ENCODE peak calls at places on chromosome 13, in four cellular contexts. D, T, U and F are unnamed samples.

GRCh38 chr13:102310691-102311432 is 91.0 kb downstream of the FGF14 start:
- DNase-seq in U (no peak), T (no peak), D (no peak), F (no peak)

GRCh38 chr13:102033316-102033715 is 368.5 kb downstream of the FGF14 start:
- DNase-seq in U (no peak), T (no peak), D (no peak), F (no peak)

GRCh38 chr13:85864963-85865530 is 65.8 kb upstream of the SLITRK6 start:
- DNase-seq in T (no peak), U (no peak), D (no peak), F (no peak)

GRCh38 chr13:39875111-39875510 is 219.6 kb downstream of the COG6 start:
- DNase-seq in U (no peak), D (no peak), T (no peak), F (no peak)

GRCh38 chr13:47306991-47307390 is 410.1 kb upstream of the HTR2A start:
- DNase-seq in U (no peak), T (no peak), D (no peak), F (no peak)

GRCh38 chr13:76229281-76229680 is 593.2 kb downstream of the LMO7 start:
- DNase-seq in D (no peak), U (no peak), T (no peak), F (no peak)

GRCh38 chr13:69681722-69682121 is 425.9 kb upstream of the ATXN8OS start:
- DNase-seq in U (no peak), T (no peak), D (no peak), F (no peak)

GRCh38 chr13:96771501-96772367 is 222.5 kb downstream of the OXGR1 start:
- DNase-seq in D (no peak), T (no peak), U (no peak), F (no peak)

GRCh38 chr13:51674276-51674675 is 90.0 kb downstream of the WDFY2 start:
- DNase-seq in D (no peak), U (no peak), T (no peak), F (no peak)

GRCh38 chr13:40790232-40790631 is 821 bp downstream of the SLC25A15 start:
- DNase-seq in U (no peak), D (no peak), T (no peak), F (no peak)

GRCh38 chr13:75136151-75136550 is 345.8 kb downstream of the TBC1D4 start:
- DNase-seq in U (no peak), T (no peak), D (no peak), F (no peak)

GRCh38 chr13:101757446-101758039 is 305.1 kb downstream of the ITGBL1 start:
- DNase-seq in T (no peak), D (no peak), U (no peak), F (peak)

GRCh38 chr13:84130739-84131138 is 248.5 kb upstream of the SLITRK1 start:
- DNase-seq in D (no peak), U (no peak), T (no peak), F (no peak)

GRCh38 chr13:105327727-105328126 is 1207.7 kb downstream of the EFNB2 start:
- DNase-seq in U (no peak), D (no peak), T (no peak), F (no peak)

GRCh38 chr13:25018729-25019115 is 77.2 kb upstream of the PABPC3 start:
- DNase-seq in T (no peak), D (no peak), U (no peak), F (no peak)

GRCh38 chr13:76014618-76015315 is 378.6 kb downstream of the LMO7 start:
- DNase-seq in U (no peak), D (no peak), T (no peak), F (no peak)

GRCh38 chr13:69291292-69291906 is 816.2 kb upstream of the ATXN8OS start:
- DNase-seq in D (no peak), U (no peak), T (no peak), F (no peak)

GRCh38 chr13:46341112-46341711 is 45.8 kb downstream of the RUBCNL start:
- DNase-seq in T (peak), U (no peak), D (peak), F (no peak)

GRCh38 chr13:89205856-89206255 is 1534.7 kb downstream of the SLITRK5 start:
- DNase-seq in U (no peak), T (no peak), D (no peak), F (no peak)

GRCh38 chr13:106755542-106755941 is 187.6 kb upstream of the ARGLU1 start:
- DNase-seq in D (no peak), U (no peak), T (no peak), F (no peak)

GRCh38 chr13:76293751-76294150 is 592.5 kb downstream of the KCTD12 start:
- DNase-seq in D (no peak), U (no peak), T (no peak), F (no peak)

GRCh38 chr13:79258489-79258888 is 147.6 kb downstream of the RBM26 start:
- DNase-seq in T (peak), D (no peak), U (no peak), F (no peak)
- TF ChIP-seq SPI1 in T (peak), D (peak), U (no peak), F (peak)

DNA sequence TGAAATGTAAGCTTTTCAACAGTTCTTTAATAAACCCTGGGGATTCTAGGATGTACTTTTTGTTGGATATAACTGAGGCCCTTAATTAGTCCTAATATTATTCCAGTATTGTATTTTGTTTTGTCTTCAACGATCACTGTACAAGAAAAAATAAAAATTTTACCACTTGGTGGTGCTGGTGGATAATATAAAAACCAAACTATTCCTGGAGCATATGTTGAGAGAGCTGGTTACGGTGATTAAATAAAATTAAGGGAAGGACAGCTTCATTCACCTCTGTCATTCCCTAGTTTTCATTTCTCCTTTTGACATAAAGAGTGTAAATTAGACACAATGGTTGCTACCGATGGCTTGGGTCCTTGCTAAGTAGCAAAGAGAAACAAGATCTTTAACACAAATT is 598.6 kb upstream of the PCDH20 start:
- DNase-seq in T (no peak), U (no peak), D (no peak), F (no peak)
- TF ChIP-seq SPI1 in T (no peak), U (no peak), D (no peak), F (no peak)

DNA sequence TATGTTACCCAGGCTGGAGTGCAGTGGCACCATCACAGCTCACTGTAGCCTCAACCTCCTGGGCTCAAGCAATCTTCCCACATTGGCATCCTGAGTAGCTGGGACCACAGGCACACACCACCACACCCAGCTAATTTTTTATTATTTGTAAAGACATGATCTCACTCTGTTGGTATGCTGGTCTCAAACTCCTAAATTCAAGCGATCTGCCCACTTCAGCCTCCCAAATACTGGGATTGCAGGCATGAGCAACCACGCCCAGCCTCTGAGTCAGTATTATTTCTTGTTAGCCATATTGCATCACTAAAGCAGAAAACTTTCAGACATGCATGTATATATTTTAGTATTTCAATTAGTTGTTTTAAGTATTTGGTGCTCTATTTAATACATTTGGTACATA is 376.4 kb downstream of the GPC6 start:
- DNase-seq in D (no peak), U (no peak), T (no peak), F (no peak)
- TF ChIP-seq SPI1 in D (no peak), U (no peak), T (no peak), F (no peak)

GRCh38 chr13:112200200-112200599 is 133.3 kb downstream of the SOX1 start:
- DNase-seq in D (no peak), U (no peak), T (no peak), F (no peak)
- TF ChIP-seq SPI1 in D (no peak), U (no peak), T (no peak), F (no peak)

GRCh38 chr13:73913043-73913740 is 221.0 kb downstream of the KLF12 start:
- DNase-seq in U (no peak), T (no peak), D (no peak), F (no peak)
- TF ChIP-seq SPI1 in U (no peak), T (no peak), D (no peak), F (no peak)

GRCh38 chr13:30577381-30577780 is 40.3 kb upstream of the USPL1 start:
- DNase-seq in U (peak), T (no peak), D (peak), F (no peak)
- TF ChIP-seq SPI1 in U (no peak), T (no peak), D (no peak), F (no peak)

DNA sequence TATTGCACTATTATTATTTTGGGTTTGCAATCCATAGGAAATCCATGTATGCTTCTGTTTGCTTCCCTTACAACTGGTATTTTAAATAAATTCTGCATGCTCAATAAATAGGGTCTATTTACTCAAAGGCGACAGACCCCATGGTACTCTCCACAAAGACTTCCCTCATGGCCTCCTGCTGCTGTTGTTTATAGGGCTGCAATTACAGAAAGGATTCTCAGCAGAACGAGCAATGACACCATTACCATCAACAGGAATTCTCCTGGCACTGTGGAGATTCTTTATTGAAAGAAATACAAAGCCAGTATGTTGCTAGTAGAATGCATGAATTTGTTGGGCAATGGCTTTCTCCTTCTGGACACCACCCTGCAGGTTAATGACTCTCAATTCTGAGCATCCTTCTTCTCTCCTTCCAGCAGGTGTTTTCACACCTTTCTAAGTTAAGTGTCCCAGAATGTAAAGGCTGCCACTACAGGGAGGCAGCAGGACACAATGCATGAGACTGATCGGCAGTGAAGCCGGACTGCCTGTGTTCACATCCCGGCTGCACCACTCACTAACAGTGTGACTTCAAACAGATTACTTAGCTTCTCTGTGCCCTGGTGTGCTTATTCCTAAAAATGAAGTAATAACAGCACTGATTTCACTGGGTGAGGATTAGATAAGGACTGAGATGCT is 360.2 kb downstream of the DNAJC15 start:
- DNase-seq in U (no peak), T (no peak), D (no peak), F (no peak)
- TF ChIP-seq SPI1 in U (no peak), T (no peak), D (no peak), F (no peak)

DNA sequence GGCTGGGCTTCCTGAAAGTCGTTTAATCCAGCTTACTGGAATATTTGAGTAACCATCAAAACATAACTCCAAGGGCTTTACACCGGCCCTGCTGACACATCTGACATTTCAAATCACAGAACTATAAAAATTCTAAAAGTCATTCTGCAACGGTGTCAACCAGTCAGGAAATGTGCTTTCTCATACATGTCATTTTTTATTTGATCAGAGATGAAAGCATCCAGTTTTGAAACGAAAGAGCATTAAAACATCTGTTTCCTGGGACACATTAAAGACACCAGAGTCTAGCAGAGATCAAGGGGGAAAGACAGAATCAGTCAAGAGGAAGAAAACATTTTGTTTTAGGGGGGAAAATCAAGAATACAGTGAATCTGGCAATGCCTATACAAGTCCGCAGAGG is 177.8 kb upstream of the IRS2 start:
- DNase-seq in U (no peak), T (no peak), D (no peak), F (no peak)
- TF ChIP-seq SPI1 in U (no peak), T (no peak), D (no peak), F (no peak)

GRCh38 chr13:71312923-71313322 is 554.1 kb downstream of the DACH1 start:
- DNase-seq in D (no peak), T (no peak), U (no peak), F (no peak)
- TF ChIP-seq SPI1 in D (no peak), T (no peak), U (no peak), F (no peak)

GRCh38 chr13:113178070-113178895 is 19.8 kb downstream of the PROZ start:
- DNase-seq in U (no peak), T (no peak), D (no peak), F (no peak)
- TF ChIP-seq SPI1 in U (no peak), T (no peak), D (no peak), F (no peak)